ENCODE peak calls at places on chromosomes 11 and 22, in nine cellular contexts. One of them, this sample, is unnamed. For H3K9me3, the result is how much of the 10 kb centered on the place peaks cover.

GRCh38 chr22:50141891-50142363 is 28.6 kb upstream of the PANX2 start:
- DNase-seq in psoas muscle: no peak
- DNase-seq in SJSA1: peak
- DNase-seq in pancreas: no peak
- DNase-seq in A549: no peak
- DNase-seq in tibial nerve: no peak
- DNase-seq in heart right ventricle: no peak
- DNase-seq in body of pancreas: no peak
- DNase-seq in aorta: peak
- DNase-seq in this sample: no peak

GRCh38 chr11:115659061-115659963 is 155.1 kb upstream of the CADM1 start:
- DNase-seq in body of pancreas: no peak
- DNase-seq in heart right ventricle: peak
- DNase-seq in SJSA1: no peak
- DNase-seq in pancreas: peak
- DNase-seq in psoas muscle: no peak
- DNase-seq in aorta: no peak
- DNase-seq in tibial nerve: no peak
- DNase-seq in A549: no peak
- DNase-seq in this sample: no peak

GRCh38 chr11:2571598-2572281 is 126.9 kb downstream of the KCNQ1 start:
- DNase-seq in aorta: peak
- DNase-seq in A549: no peak
- DNase-seq in heart right ventricle: peak
- DNase-seq in body of pancreas: peak
- DNase-seq in psoas muscle: peak
- DNase-seq in tibial nerve: no peak
- DNase-seq in pancreas: no peak
- DNase-seq in SJSA1: no peak
- DNase-seq in this sample: no peak

GRCh38 chr11:8671242-8671641 is 11.2 kb downstream of the TRIM66 start:
- DNase-seq in heart right ventricle: peak
- DNase-seq in A549: peak
- DNase-seq in pancreas: no peak
- DNase-seq in SJSA1: peak
- DNase-seq in aorta: no peak
- DNase-seq in body of pancreas: peak
- DNase-seq in psoas muscle: peak
- DNase-seq in tibial nerve: no peak
- DNase-seq in this sample: no peak

GRCh38 chr11:82771781-82772180 is 38.1 kb upstream of the FAM181B start:
- DNase-seq in heart right ventricle: no peak
- DNase-seq in body of pancreas: no peak
- DNase-seq in aorta: no peak
- DNase-seq in pancreas: no peak
- DNase-seq in A549: no peak
- DNase-seq in SJSA1: no peak
- DNase-seq in psoas muscle: no peak
- DNase-seq in tibial nerve: no peak
- DNase-seq in this sample: no peak

GRCh38 chr11:94586546-94586945 is 19.4 kb downstream of the PIWIL4 start:
- DNase-seq in aorta: no peak
- DNase-seq in A549: no peak
- DNase-seq in heart right ventricle: no peak
- DNase-seq in psoas muscle: no peak
- DNase-seq in SJSA1: no peak
- DNase-seq in tibial nerve: no peak
- DNase-seq in body of pancreas: no peak
- DNase-seq in pancreas: no peak
- DNase-seq in this sample: no peak

GRCh38 chr22:24975813-24976341 is 23.4 kb downstream of the KIAA1671 start:
- DNase-seq in psoas muscle: peak
- DNase-seq in body of pancreas: no peak
- DNase-seq in SJSA1: no peak
- DNase-seq in A549: no peak
- DNase-seq in aorta: peak
- DNase-seq in tibial nerve: peak
- DNase-seq in heart right ventricle: peak
- DNase-seq in pancreas: no peak
- DNase-seq in this sample: no peak

GRCh38 chr11:1841511-1842148 is 2.8 kb downstream of the TNNI2 start:
- DNase-seq in tibial nerve: no peak
- DNase-seq in psoas muscle: peak
- DNase-seq in pancreas: no peak
- DNase-seq in aorta: no peak
- DNase-seq in A549: no peak
- DNase-seq in SJSA1: no peak
- DNase-seq in heart right ventricle: peak
- DNase-seq in body of pancreas: no peak
- DNase-seq in this sample: no peak

GRCh38 chr11:12017243-12017678 is 8.8 kb upstream of the DKK3 start:
- DNase-seq in psoas muscle: no peak
- DNase-seq in aorta: no peak
- DNase-seq in tibial nerve: no peak
- DNase-seq in body of pancreas: no peak
- DNase-seq in heart right ventricle: no peak
- DNase-seq in pancreas: no peak
- DNase-seq in SJSA1: peak
- DNase-seq in A549: no peak
- DNase-seq in this sample: no peak

GRCh38 chr22:50713571-50714056 is 24.4 kb upstream of the ACR start:
- DNase-seq in pancreas: no peak
- DNase-seq in SJSA1: no peak
- DNase-seq in A549: no peak
- DNase-seq in psoas muscle: peak
- DNase-seq in heart right ventricle: no peak
- DNase-seq in body of pancreas: no peak
- DNase-seq in tibial nerve: no peak
- DNase-seq in aorta: peak
- DNase-seq in this sample: no peak

GRCh38 chr11:107384136-107384535 is 73.5 kb downstream of the CWF19L2 start:
- DNase-seq in aorta: no peak
- DNase-seq in psoas muscle: no peak
- DNase-seq in A549: no peak
- DNase-seq in pancreas: no peak
- DNase-seq in SJSA1: no peak
- DNase-seq in body of pancreas: no peak
- DNase-seq in heart right ventricle: no peak
- DNase-seq in tibial nerve: no peak
- DNase-seq in this sample: no peak

GRCh38 chr11:1197431-1197885 is 25.4 kb upstream of the MUC5B start:
- DNase-seq in body of pancreas: peak
- DNase-seq in A549: no peak
- DNase-seq in aorta: peak
- DNase-seq in pancreas: no peak
- DNase-seq in tibial nerve: no peak
- DNase-seq in psoas muscle: peak
- DNase-seq in heart right ventricle: no peak
- DNase-seq in SJSA1: no peak
- DNase-seq in this sample: no peak

GRCh38 chr11:132471491-132471890 is 1060.8 kb downstream of the OPCML start:
- DNase-seq in heart right ventricle: no peak
- DNase-seq in tibial nerve: no peak
- DNase-seq in SJSA1: no peak
- DNase-seq in A549: no peak
- DNase-seq in aorta: no peak
- DNase-seq in pancreas: no peak
- DNase-seq in psoas muscle: no peak
- DNase-seq in body of pancreas: no peak
- DNase-seq in this sample: no peak

GRCh38 chr22:19737846-19738663 is 14.7 kb downstream of the GP1BB start:
- DNase-seq in body of pancreas: no peak
- DNase-seq in pancreas: no peak
- DNase-seq in A549: no peak
- DNase-seq in SJSA1: no peak
- DNase-seq in tibial nerve: no peak
- DNase-seq in psoas muscle: no peak
- DNase-seq in aorta: no peak
- DNase-seq in heart right ventricle: no peak
- DNase-seq in this sample: no peak

GRCh38 chr11:66556086-66556485 is 9.4 kb downstream of the ACTN3 start:
- DNase-seq in A549: no peak
- DNase-seq in pancreas: no peak
- DNase-seq in aorta: no peak
- DNase-seq in body of pancreas: no peak
- DNase-seq in psoas muscle: no peak
- DNase-seq in heart right ventricle: no peak
- DNase-seq in tibial nerve: no peak
- DNase-seq in SJSA1: no peak
- DNase-seq in this sample: no peak

GRCh38 chr11:95144313-95145235 is 54.9 kb downstream of the ENDOD1 start:
- DNase-seq in SJSA1: no peak
- DNase-seq in body of pancreas: no peak
- DNase-seq in A549: no peak
- DNase-seq in aorta: no peak
- DNase-seq in psoas muscle: no peak
- DNase-seq in heart right ventricle: no peak
- DNase-seq in tibial nerve: no peak
- DNase-seq in pancreas: no peak
- DNase-seq in this sample: no peak

GRCh38 chr22:36405221-36405631 is 17.5 kb upstream of the MYH9 start:
- DNase-seq in SJSA1: no peak
- DNase-seq in pancreas: no peak
- DNase-seq in tibial nerve: no peak
- DNase-seq in body of pancreas: no peak
- DNase-seq in A549: no peak
- DNase-seq in heart right ventricle: no peak
- DNase-seq in aorta: no peak
- DNase-seq in psoas muscle: no peak
- DNase-seq in this sample: no peak

GRCh38 chr11:28743101-28743550 is 634.9 kb downstream of the METTL15 start:
- DNase-seq in tibial nerve: no peak
- DNase-seq in pancreas: no peak
- DNase-seq in A549: peak
- DNase-seq in SJSA1: peak
- DNase-seq in psoas muscle: no peak
- DNase-seq in aorta: no peak
- DNase-seq in heart right ventricle: no peak
- DNase-seq in body of pancreas: no peak
- DNase-seq in this sample: no peak

GRCh38 chr22:49077036-49077393 is 750.7 kb downstream of the BRD1 start:
- DNase-seq in heart right ventricle: no peak
- DNase-seq in SJSA1: no peak
- DNase-seq in psoas muscle: peak
- DNase-seq in A549: no peak
- DNase-seq in body of pancreas: no peak
- DNase-seq in aorta: peak
- DNase-seq in tibial nerve: no peak
- DNase-seq in pancreas: no peak
- DNase-seq in this sample: no peak
- H3K9me3 ChIP-seq in heart right ventricle: under half
- H3K9me3 ChIP-seq in SJSA1: under half
- H3K9me3 ChIP-seq in psoas muscle: under half
- H3K9me3 ChIP-seq in A549: under half
- H3K9me3 ChIP-seq in body of pancreas: under half
- H3K9me3 ChIP-seq in aorta: under half
- H3K9me3 ChIP-seq in tibial nerve: under half
- H3K9me3 ChIP-seq in pancreas: under half
- H3K9me3 ChIP-seq in this sample: under half

GRCh38 chr11:59172345-59173079 is 580 bp downstream of the DTX4 start:
- DNase-seq in body of pancreas: peak
- DNase-seq in tibial nerve: no peak
- DNase-seq in heart right ventricle: peak
- DNase-seq in A549: no peak
- DNase-seq in aorta: no peak
- DNase-seq in SJSA1: peak
- DNase-seq in psoas muscle: no peak
- DNase-seq in pancreas: peak
- DNase-seq in this sample: no peak

GRCh38 chr11:59173080-59173963 is 1.4 kb downstream of the DTX4 start:
- DNase-seq in body of pancreas: peak
- DNase-seq in aorta: peak
- DNase-seq in heart right ventricle: peak
- DNase-seq in SJSA1: peak
- DNase-seq in psoas muscle: peak
- DNase-seq in tibial nerve: no peak
- DNase-seq in A549: no peak
- DNase-seq in pancreas: no peak
- DNase-seq in this sample: no peak

GRCh38 chr11:59174664-59175033 is 2.7 kb downstream of the DTX4 start:
- DNase-seq in body of pancreas: no peak
- DNase-seq in aorta: no peak
- DNase-seq in psoas muscle: no peak
- DNase-seq in SJSA1: peak
- DNase-seq in tibial nerve: no peak
- DNase-seq in heart right ventricle: no peak
- DNase-seq in pancreas: no peak
- DNase-seq in A549: peak
- DNase-seq in this sample: no peak

GRCh38 chr11:59175104-59175503 is 3.2 kb downstream of the DTX4 start:
- DNase-seq in SJSA1: peak
- DNase-seq in body of pancreas: no peak
- DNase-seq in A549: no peak
- DNase-seq in aorta: no peak
- DNase-seq in psoas muscle: no peak
- DNase-seq in tibial nerve: no peak
- DNase-seq in pancreas: no peak
- DNase-seq in heart right ventricle: no peak
- DNase-seq in this sample: no peak

GRCh38 chr11:59173964-59174663 is 2.2 kb downstream of the DTX4 start:
- DNase-seq in SJSA1: peak
- DNase-seq in tibial nerve: no peak
- DNase-seq in aorta: no peak
- DNase-seq in psoas muscle: no peak
- DNase-seq in heart right ventricle: no peak
- DNase-seq in body of pancreas: peak
- DNase-seq in pancreas: peak
- DNase-seq in A549: no peak
- DNase-seq in this sample: no peak
- H3K4me3 ChIP-seq in SJSA1: peak
- H3K4me3 ChIP-seq in tibial nerve: peak
- H3K4me3 ChIP-seq in aorta: no peak
- H3K4me3 ChIP-seq in psoas muscle: peak
- H3K4me3 ChIP-seq in heart right ventricle: peak
- H3K4me3 ChIP-seq in body of pancreas: no peak
- H3K4me3 ChIP-seq in pancreas: peak
- H3K4me3 ChIP-seq in A549: no peak
- H3K4me3 ChIP-seq in this sample: no peak

GRCh38 chr11:6636480-6636879 is 17.3 kb upstream of the TPP1 start:
- DNase-seq in pancreas: no peak
- DNase-seq in psoas muscle: no peak
- DNase-seq in tibial nerve: no peak
- DNase-seq in aorta: no peak
- DNase-seq in heart right ventricle: no peak
- DNase-seq in body of pancreas: no peak
- DNase-seq in SJSA1: no peak
- DNase-seq in A549: no peak
- DNase-seq in this sample: no peak
- H3K27ac ChIP-seq in pancreas: peak
- H3K27ac ChIP-seq in psoas muscle: no peak
- H3K27ac ChIP-seq in tibial nerve: peak
- H3K27ac ChIP-seq in aorta: no peak
- H3K27ac ChIP-seq in heart right ventricle: peak
- H3K27ac ChIP-seq in body of pancreas: peak
- H3K27ac ChIP-seq in SJSA1: no peak
- H3K27ac ChIP-seq in A549: no peak
- H3K27ac ChIP-seq in this sample: no peak

DNA sequence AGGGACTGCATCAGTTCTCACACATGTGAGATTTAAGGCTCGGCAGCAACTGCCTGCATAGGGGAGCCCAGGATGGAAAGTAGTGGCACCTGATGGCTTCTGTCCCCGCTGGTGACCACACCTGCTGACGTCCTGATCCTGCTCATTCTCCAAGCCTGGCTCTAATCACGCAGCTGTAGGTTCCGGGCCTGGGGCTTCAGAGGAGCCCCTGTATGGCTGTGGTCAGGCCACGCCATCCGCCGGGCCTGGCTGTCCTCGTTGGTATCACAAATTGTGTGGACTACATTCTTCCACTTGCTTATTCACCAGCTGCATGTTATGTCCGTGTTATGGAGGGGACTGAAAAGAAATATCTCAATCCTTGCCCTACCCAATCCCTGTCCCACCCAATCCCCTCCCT is 580.0 kb downstream of the TBC1D22A start:
- DNase-seq in A549: no peak
- DNase-seq in tibial nerve: no peak
- DNase-seq in heart right ventricle: no peak
- DNase-seq in pancreas: no peak
- DNase-seq in psoas muscle: no peak
- DNase-seq in SJSA1: no peak
- DNase-seq in body of pancreas: no peak
- DNase-seq in aorta: no peak
- DNase-seq in this sample: no peak
- H3K9me3 ChIP-seq in A549: under half
- H3K9me3 ChIP-seq in tibial nerve: under half
- H3K9me3 ChIP-seq in heart right ventricle: under half
- H3K9me3 ChIP-seq in pancreas: under half
- H3K9me3 ChIP-seq in psoas muscle: under half
- H3K9me3 ChIP-seq in SJSA1: under half
- H3K9me3 ChIP-seq in body of pancreas: under half
- H3K9me3 ChIP-seq in aorta: under half
- H3K9me3 ChIP-seq in this sample: under half